ENCODE peak calls at places on chromosome 10, in seven cellular contexts. Q is MM.1S, P is iPS DF 6.9, V is stomach, B is cardiac muscle cell, F is neural progenitor cell, K is Panc1. R is an unnamed sample. For H3K4me1, the result is how much of the 10 kb centered on the place peaks cover.

GRCh38 chr10:91709394-91709798 is 76.5 kb upstream of the PPP1R3C start:
- DNase-seq in Q (no peak), K (no peak), B (no peak), F (no peak), P (no peak), V (no peak), R (no peak)

GRCh38 chr10:14163374-14164125 is 167.2 kb downstream of the FRMD4A start:
- DNase-seq in V (no peak), Q (no peak), K (no peak), P (no peak), B (no peak), F (peak), R (no peak)

GRCh38 chr10:129832582-129833249 is 131.4 kb downstream of the EBF3 start:
- DNase-seq in K (no peak), P (no peak), Q (no peak), V (no peak), B (no peak), F (no peak), R (no peak)

GRCh38 chr10:81874878-81875679 is at the start of gene NRG3:
- DNase-seq in B (peak), K (no peak), P (no peak), F (peak), V (no peak), Q (peak), R (no peak)

GRCh38 chr10:49616421-49617230 is 2.8 kb downstream of the CHAT start:
- DNase-seq in B (no peak), K (no peak), P (no peak), V (no peak), F (no peak), Q (no peak), R (no peak)

GRCh38 chr10:4833286-4833685 is 7.3 kb downstream of the AKR1E2 start:
- DNase-seq in K (no peak), B (no peak), Q (no peak), F (no peak), V (no peak), P (no peak), R (no peak)

GRCh38 chr10:13770760-13771493 is 184.2 kb downstream of the PRPF18 start:
- DNase-seq in F (no peak), V (no peak), K (no peak), Q (no peak), B (no peak), P (no peak), R (no peak)

GRCh38 chr10:5411941-5412276 is 448 bp upstream of the NET1 start:
- DNase-seq in K (no peak), F (no peak), Q (no peak), V (no peak), P (no peak), B (no peak), R (no peak)

GRCh38 chr10:109616356-109616755 is 307.0 kb downstream of the XPNPEP1 start:
- DNase-seq in B (no peak), P (no peak), V (no peak), Q (no peak), K (no peak), F (no peak), R (no peak)

GRCh38 chr10:62058476-62058875 is 157.0 kb downstream of the ARID5B start:
- DNase-seq in K (no peak), B (no peak), Q (no peak), V (no peak), P (no peak), F (no peak), R (no peak)

GRCh38 chr10:14478639-14479038 is 147.9 kb upstream of the FRMD4A start:
- DNase-seq in B (peak), Q (peak), P (peak), K (no peak), F (peak), V (peak), R (peak)

GRCh38 chr10:3096149-3096548 is 28.8 kb downstream of the PFKP start:
- DNase-seq in F (no peak), B (no peak), K (no peak), Q (no peak), V (no peak), P (no peak), R (no peak)

GRCh38 chr10:131452926-131453771 is 141.6 kb upstream of the TCERG1L start:
- DNase-seq in K (no peak), F (peak), Q (no peak), V (no peak), B (peak), P (no peak), R (no peak)

GRCh38 chr10:79264942-79265341 is 82.3 kb upstream of the PPIF start:
- DNase-seq in F (no peak), K (no peak), Q (no peak), V (no peak), B (no peak), P (no peak), R (no peak)

GRCh38 chr10:79263951-79264350 is 83.3 kb upstream of the PPIF start:
- DNase-seq in B (no peak), K (no peak), P (no peak), Q (no peak), F (no peak), V (no peak), R (no peak)

GRCh38 chr10:79260803-79261740 is 86.2 kb upstream of the PPIF start:
- DNase-seq in P (no peak), K (no peak), Q (peak), V (peak), F (peak), B (peak), R (no peak)

GRCh38 chr10:79262131-79262530 is 85.1 kb upstream of the PPIF start:
- DNase-seq in Q (no peak), P (no peak), V (no peak), K (no peak), B (no peak), F (no peak), R (no peak)

DNA sequence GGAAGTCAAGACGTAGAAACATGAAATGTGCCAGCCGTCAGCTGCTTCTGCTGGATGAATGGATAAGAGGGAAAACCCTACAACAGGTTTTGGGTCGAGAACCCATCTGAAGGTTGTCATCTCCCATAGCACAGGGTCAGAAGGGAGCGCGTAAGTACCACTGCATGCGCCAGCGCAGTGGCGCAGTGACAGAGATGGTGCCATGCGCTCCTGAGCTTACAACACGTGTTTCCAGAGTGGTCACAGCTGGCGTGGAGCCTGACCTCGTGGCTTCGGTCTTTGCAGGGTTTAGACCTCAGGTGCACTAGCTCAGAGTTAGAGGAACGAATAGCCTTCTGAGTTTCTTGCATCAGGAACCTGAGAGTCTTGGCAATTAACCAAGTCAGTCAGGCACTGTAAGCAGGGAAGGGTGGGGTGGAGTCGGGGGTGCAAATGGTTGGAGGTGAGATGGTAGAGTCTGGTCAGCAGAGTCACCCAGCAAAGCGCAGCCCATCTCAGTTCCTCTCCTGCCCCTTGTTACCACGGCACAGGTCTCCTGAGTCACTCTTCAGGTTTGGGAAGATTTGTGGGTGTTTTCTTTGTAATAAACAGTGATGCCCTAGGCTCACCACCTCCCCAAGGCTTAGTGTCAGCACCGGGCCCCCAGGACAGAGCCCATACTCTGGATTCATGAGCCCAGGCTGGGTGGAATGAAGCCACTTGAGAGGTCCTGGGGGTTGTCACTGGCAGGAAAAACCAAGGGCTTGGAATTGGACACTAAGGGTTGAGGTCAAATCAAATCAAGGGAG is 84.1 kb upstream of the PPIF start:
- DNase-seq in V (no peak), Q (no peak), K (no peak), F (no peak), B (no peak), P (no peak), R (no peak)
- H3K27ac ChIP-seq in V (peak), Q (no peak), K (no peak), F (no peak), B (no peak), P (no peak), R (no peak)

DNA sequence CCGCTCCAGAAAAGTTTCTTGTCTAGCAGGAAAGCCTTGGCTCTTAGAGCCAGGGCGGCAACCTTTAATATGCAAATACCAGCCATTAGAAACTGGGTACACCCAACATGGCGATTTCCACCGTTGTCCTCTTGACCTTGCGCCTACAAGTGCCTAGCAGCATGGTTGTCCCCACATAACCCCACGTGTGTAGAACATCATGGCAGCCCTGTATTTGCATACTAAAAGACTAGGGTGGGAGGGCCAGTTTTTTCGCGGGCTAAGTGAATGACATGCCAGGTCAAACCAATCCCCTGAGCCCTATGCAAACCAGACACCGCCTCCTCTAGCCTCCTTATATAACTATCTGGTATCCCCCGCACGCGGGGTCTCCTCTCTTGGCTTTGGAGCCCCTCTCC is 58.4 kb upstream of the FZD8 start:
- DNase-seq in F (no peak), P (peak), K (no peak), Q (no peak), V (no peak), B (no peak), R (no peak)
- H3K4me1 ChIP-seq in F (under half), P (under half), K (under half), Q (under half), V (under half), B (under half), R (under half)

GRCh38 chr10:70445718-70446485 is 4.4 kb upstream of the NODAL start:
- DNase-seq in P (no peak), Q (no peak), V (no peak), K (no peak), B (peak), F (no peak), R (no peak)
- H3K4me3 ChIP-seq in P (no peak), Q (no peak), V (no peak), K (no peak), B (no peak), F (no peak), R (no peak)

DNA sequence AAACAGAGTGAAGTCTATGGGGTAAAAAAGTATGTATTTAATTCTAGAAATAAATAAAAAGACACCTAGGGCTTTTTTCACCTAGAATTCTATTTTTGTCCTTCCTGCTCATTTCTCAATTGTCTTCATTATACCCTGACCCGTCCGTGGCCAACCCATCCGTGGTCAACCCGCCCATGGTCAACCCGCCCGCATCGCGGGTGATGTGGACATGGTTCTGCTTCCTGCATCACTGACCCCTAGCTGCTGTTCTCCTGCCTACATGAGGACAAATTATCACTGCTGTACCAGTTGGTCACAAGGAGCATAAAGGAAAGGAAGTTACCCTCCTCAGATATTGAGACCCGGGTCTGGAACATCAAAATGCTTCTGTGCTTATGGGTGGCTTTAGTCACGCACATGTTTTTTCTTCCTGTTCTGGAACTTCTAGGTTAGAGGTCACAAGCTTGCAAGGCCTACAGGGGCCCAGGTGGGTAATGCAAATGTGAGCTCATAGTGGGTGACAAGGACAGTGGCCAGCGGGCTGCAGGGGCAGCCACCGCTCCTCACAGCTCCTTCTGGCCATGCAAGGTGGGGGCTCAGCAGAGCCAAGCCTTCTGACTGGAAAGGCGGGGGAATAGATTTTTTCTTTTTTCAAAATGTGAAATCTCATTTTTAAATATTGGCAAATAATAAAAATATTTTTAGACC is 15.5 kb downstream of the CAMK2G start:
- DNase-seq in P (no peak), B (no peak), F (no peak), V (no peak), Q (no peak), K (no peak), R (no peak)
- H3K27ac ChIP-seq in P (no peak), B (no peak), F (no peak), V (peak), Q (no peak), K (no peak), R (peak)

DNA sequence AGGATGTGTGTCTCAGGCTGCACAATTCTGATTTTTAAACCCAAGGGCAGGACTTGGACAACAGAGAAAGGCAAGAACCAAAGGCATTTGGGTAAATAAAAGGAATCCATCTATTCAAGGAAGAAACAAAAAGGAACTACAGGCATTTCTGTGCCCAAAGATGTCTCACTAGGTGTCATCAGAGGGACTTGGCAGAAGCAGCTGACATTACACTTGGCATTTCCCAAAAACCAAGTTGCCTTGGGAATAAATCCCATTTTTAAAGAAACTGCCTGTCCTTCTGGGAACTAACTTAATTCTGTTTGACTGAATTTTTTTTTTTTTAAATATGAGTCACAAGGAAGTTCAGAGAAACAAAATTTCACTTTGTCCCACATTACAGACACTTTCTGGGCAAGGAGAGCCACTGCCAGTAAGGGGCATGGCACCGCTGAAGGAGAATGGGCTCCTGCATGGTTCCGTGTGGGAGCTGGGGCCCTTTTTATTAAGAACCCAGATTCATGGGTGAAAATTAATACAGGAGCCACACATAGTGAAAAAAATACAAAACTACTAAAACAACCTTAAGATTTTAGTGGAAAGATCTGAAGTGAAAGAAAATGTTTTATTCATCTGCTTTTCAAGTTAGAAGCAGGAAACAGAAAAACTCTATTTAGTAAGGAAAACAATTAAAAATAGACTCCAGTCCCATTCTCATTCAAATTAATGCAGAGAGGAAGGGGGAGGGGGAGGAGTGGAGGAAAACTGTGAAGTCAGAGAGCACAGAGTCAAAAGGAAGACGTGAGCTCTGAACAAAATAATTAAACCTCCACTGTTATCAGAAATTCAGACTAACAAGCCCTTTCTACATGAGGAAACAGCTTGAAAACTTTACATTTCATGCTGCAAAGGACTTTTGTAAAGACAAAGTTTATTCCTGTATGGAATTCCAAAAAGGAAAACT is 118.4 kb upstream of the PDLIM1 start:
- DNase-seq in B (no peak), P (no peak), Q (no peak), K (no peak), F (peak), V (no peak), R (no peak)
- H3K4me1 ChIP-seq in B (under half), P (under half), Q (under half), K (under half), F (under half), V (half or more), R (under half)

GRCh38 chr10:133277277-133277992 is 767 bp upstream of the ADAM8 start:
- DNase-seq in K (no peak), F (no peak), V (no peak), Q (peak), P (no peak), B (no peak), R (no peak)

GRCh38 chr10:133276435-133277201 is at the start of gene ADAM8:
- DNase-seq in B (peak), F (peak), K (no peak), V (peak), Q (peak), P (no peak), R (peak)

GRCh38 chr10:133275683-133276092 is 980 bp downstream of the ADAM8 start:
- DNase-seq in Q (peak), F (no peak), V (no peak), B (no peak), P (no peak), K (no peak), R (peak)

GRCh38 chr10:133274751-133275682 is 1.7 kb downstream of the ADAM8 start:
- DNase-seq in V (peak), F (no peak), P (no peak), Q (peak), K (no peak), B (peak), R (peak)

GRCh38 chr10:133276100-133276434 is 601 bp downstream of the ADAM8 start:
- DNase-seq in V (no peak), Q (peak), B (no peak), K (no peak), P (no peak), F (no peak), R (no peak)
- H3K4me3 ChIP-seq in V (peak), Q (peak), B (no peak), K (no peak), P (no peak), F (peak), R (peak)

GRCh38 chr10:101094113-101094512 is 32.3 kb downstream of the KAZALD1 start:
- DNase-seq in Q (no peak), V (no peak), B (no peak), P (no peak), F (no peak), K (no peak), R (no peak)
- H3K27ac ChIP-seq in Q (no peak), V (no peak), B (no peak), P (no peak), F (no peak), K (no peak), R (no peak)